ENCODE peak calls at places on chromosomes 13 and 19, in six cellular contexts. One of them, this sample, is unnamed.
A peak's percentile ranks its signal among the peaks of the same experiment; 100 is the strongest.

GRCh38 chr19:49758292-49758691 is 4.8 kb downstream of the TSKS start:
- DNase-seq in neuronal stem cell: no peak
- DNase-seq in IMR-90: peak; percentile 83
- DNase-seq in H9: no peak
- DNase-seq in trophoblast cell: no peak
- DNase-seq in H1: no peak
- DNase-seq in this sample: peak; percentile 71

GRCh38 chr13:99812611-99813010 is 159.0 kb downstream of the ZIC5 start:
- DNase-seq in neuronal stem cell: no peak
- DNase-seq in IMR-90: peak; percentile 19
- DNase-seq in H9: no peak
- DNase-seq in trophoblast cell: no peak
- DNase-seq in H1: no peak
- DNase-seq in this sample: peak; percentile 9

GRCh38 chr13:30466358-30466714 is 600 bp upstream of the HMGB1 start:
- DNase-seq in neuronal stem cell: no peak
- DNase-seq in IMR-90: peak; percentile 60
- DNase-seq in H9: no peak
- DNase-seq in trophoblast cell: no peak
- DNase-seq in H1: no peak
- DNase-seq in this sample: peak; percentile 62

GRCh38 chr19:10450191-10450852 is 30.0 kb downstream of the PDE4A start:
- DNase-seq in neuronal stem cell: no peak
- DNase-seq in IMR-90: no peak
- DNase-seq in H9: no peak
- DNase-seq in trophoblast cell: no peak
- DNase-seq in H1: no peak
- DNase-seq in this sample: no peak

GRCh38 chr19:1746401-1747284 is 6.7 kb upstream of the ONECUT3 start:
- DNase-seq in neuronal stem cell: no peak
- DNase-seq in IMR-90: peak; percentile 13
- DNase-seq in H9: no peak
- DNase-seq in trophoblast cell: no peak
- DNase-seq in H1: peak; percentile 65
- DNase-seq in this sample: peak; percentile 30

GRCh38 chr13:32098275-32098674 is 66.7 kb downstream of the FRY start:
- DNase-seq in neuronal stem cell: no peak
- DNase-seq in IMR-90: no peak
- DNase-seq in H9: no peak
- DNase-seq in trophoblast cell: no peak
- DNase-seq in H1: no peak
- DNase-seq in this sample: peak; percentile 18

GRCh38 chr19:51514866-51515481 is 13.4 kb upstream of the SIGLEC12 start:
- DNase-seq in neuronal stem cell: peak; percentile 23
- DNase-seq in IMR-90: peak; percentile 48
- DNase-seq in H9: no peak
- DNase-seq in trophoblast cell: peak; percentile 19
- DNase-seq in H1: no peak
- DNase-seq in this sample: peak; percentile 52

GRCh38 chr13:31756346-31756745 is 17.0 kb downstream of the RXFP2 start:
- DNase-seq in neuronal stem cell: no peak
- DNase-seq in IMR-90: peak; percentile 94
- DNase-seq in H9: no peak
- DNase-seq in trophoblast cell: peak; percentile 29
- DNase-seq in H1: no peak
- DNase-seq in this sample: peak; percentile 89

GRCh38 chr19:17775991-17776803 is 18.7 kb upstream of the B3GNT3 start:
- DNase-seq in neuronal stem cell: no peak
- DNase-seq in IMR-90: peak; percentile 6
- DNase-seq in H9: no peak
- DNase-seq in trophoblast cell: no peak
- DNase-seq in H1: no peak
- DNase-seq in this sample: no peak

GRCh38 chr19:18855647-18856384 is 24.1 kb downstream of the UPF1 start:
- DNase-seq in neuronal stem cell: no peak
- DNase-seq in IMR-90: no peak
- DNase-seq in H9: no peak
- DNase-seq in trophoblast cell: no peak
- DNase-seq in H1: no peak
- DNase-seq in this sample: no peak

GRCh38 chr13:93430346-93430745 is 203.7 kb downstream of the GPC6 start:
- DNase-seq in neuronal stem cell: no peak
- DNase-seq in IMR-90: no peak
- DNase-seq in H9: no peak
- DNase-seq in trophoblast cell: no peak
- DNase-seq in H1: no peak
- DNase-seq in this sample: no peak

GRCh38 chr13:56864451-56864850 is 276.3 kb upstream of the PRR20A start:
- DNase-seq in neuronal stem cell: no peak
- DNase-seq in IMR-90: no peak
- DNase-seq in H9: no peak
- DNase-seq in trophoblast cell: no peak
- DNase-seq in H1: no peak
- DNase-seq in this sample: no peak

DNA sequence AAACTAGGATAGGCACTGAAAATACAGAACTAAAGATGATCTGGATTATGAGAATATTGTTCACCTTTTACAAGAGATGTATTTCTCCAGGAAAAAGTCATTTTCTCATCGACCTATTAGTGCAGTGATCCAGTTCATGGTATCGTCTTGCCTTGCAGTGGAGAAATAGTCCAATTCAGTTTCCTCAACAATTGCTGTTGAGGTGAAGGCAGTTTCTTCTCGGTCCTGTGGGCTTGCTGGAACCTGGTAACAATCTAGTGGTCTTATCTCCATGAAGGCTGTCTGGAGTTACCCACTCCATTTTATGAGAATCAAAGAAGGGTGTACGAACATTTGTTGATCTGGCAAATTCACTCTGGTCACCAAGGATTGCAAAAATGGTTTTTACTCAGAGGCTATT is 266.8 kb downstream of the LHFPL6 start:
- DNase-seq in neuronal stem cell: no peak
- DNase-seq in IMR-90: no peak
- DNase-seq in H9: no peak
- DNase-seq in trophoblast cell: no peak
- DNase-seq in H1: no peak
- DNase-seq in this sample: no peak
- H4K91ac ChIP-seq in neuronal stem cell: no peak overlapping the region
- H4K91ac ChIP-seq in IMR-90: no peak overlapping the region
- H4K91ac ChIP-seq in H9: no peak overlapping the region
- H4K91ac ChIP-seq in trophoblast cell: no peak overlapping the region
- H4K91ac ChIP-seq in H1: no peak overlapping the region
- H4K91ac ChIP-seq in this sample: no peak overlapping the region

GRCh38 chr19:45878043-45878794 is 7.7 kb downstream of the IRF2BP1 start:
- DNase-seq in neuronal stem cell: no peak
- DNase-seq in IMR-90: no peak
- DNase-seq in H9: no peak
- DNase-seq in trophoblast cell: no peak
- DNase-seq in H1: no peak
- DNase-seq in this sample: no peak

GRCh38 chr19:45876161-45876410 is 9.9 kb downstream of the IRF2BP1 start:
- DNase-seq in neuronal stem cell: no peak
- DNase-seq in IMR-90: no peak
- DNase-seq in H9: no peak
- DNase-seq in trophoblast cell: no peak
- DNase-seq in H1: no peak
- DNase-seq in this sample: no peak

GRCh38 chr19:45879055-45879454 is 6.9 kb downstream of the IRF2BP1 start:
- DNase-seq in neuronal stem cell: no peak
- DNase-seq in IMR-90: no peak
- DNase-seq in H9: no peak
- DNase-seq in trophoblast cell: no peak
- DNase-seq in H1: no peak
- DNase-seq in this sample: no peak

GRCh38 chr19:45874620-45874966 is 10.5 kb downstream of the FOXA3 start:
- DNase-seq in neuronal stem cell: no peak
- DNase-seq in IMR-90: no peak
- DNase-seq in H9: no peak
- DNase-seq in trophoblast cell: no peak
- DNase-seq in H1: no peak
- DNase-seq in this sample: no peak

DNA sequence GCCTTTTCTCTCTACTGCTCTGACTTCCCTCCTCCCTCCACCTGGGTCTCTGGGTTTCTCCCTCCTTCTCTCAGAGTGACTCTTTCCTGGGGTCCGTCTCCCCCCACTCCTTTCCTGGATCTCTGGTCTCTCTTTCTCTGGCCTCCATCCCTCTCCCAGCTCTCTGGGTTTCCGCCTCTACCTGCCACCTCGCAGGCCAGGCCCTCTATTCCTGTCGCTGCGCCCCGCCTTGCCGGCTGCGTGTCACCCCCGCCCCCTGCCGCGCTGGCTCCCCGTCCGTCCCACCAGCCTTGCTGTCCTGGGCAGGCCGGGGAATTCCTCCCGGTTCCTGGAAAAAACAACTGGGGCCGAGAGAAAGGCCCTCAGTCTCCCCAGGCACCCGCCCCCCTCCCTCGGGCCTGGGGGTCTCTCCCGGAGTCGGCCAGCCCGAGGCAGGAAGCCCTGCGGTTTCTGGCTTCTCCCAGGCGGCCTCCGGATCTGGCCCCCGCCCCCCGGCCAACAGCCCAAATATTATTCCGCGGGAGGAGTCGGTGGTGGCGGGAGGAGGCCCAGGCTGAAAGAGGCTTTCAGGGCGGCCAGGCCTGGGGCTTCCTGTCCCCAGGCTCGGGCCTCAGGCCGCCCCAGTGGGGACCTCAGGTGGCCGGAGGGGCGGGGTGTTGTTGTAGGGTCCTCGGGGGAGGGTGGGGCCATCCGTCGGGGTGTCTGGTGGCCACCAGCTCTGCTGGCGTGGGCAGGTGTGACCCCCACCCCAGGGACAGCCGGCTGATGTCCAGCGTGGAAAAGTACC is 9.3 kb downstream of the IRF2BP1 start:
- DNase-seq in neuronal stem cell: no peak
- DNase-seq in IMR-90: peak; percentile 16
- DNase-seq in H9: peak; percentile 60
- DNase-seq in trophoblast cell: no peak
- DNase-seq in H1: peak; percentile 74
- DNase-seq in this sample: peak; percentile 70
- H3K4me1 ChIP-seq in neuronal stem cell: peaks cover 32% of the 10 kb centered on the region
- H3K4me1 ChIP-seq in IMR-90: peaks cover 4% of the 10 kb centered on the region
- H3K4me1 ChIP-seq in H9: peaks cover 2% of the 10 kb centered on the region
- H3K4me1 ChIP-seq in trophoblast cell: peaks cover 5% of the 10 kb centered on the region
- H3K4me1 ChIP-seq in H1: peaks cover 17% of the 10 kb centered on the region
- H3K4me1 ChIP-seq in this sample: peaks cover 22% of the 10 kb centered on the region

GRCh38 chr13:88590574-88590973 is 919.4 kb downstream of the SLITRK5 start:
- DNase-seq in neuronal stem cell: no peak
- DNase-seq in IMR-90: no peak
- DNase-seq in H9: no peak
- DNase-seq in trophoblast cell: no peak
- DNase-seq in H1: no peak
- DNase-seq in this sample: no peak
- H4K91ac ChIP-seq in neuronal stem cell: no peak overlapping the region
- H4K91ac ChIP-seq in IMR-90: no peak overlapping the region
- H4K91ac ChIP-seq in H9: no peak overlapping the region
- H4K91ac ChIP-seq in trophoblast cell: no peak overlapping the region
- H4K91ac ChIP-seq in H1: no peak overlapping the region
- H4K91ac ChIP-seq in this sample: no peak overlapping the region

GRCh38 chr19:6056801-6057650 is 53.3 kb downstream of the RFX2 start:
- DNase-seq in neuronal stem cell: no peak
- DNase-seq in IMR-90: peak; percentile 91
- DNase-seq in H9: peak; percentile 39
- DNase-seq in trophoblast cell: peak; percentile 99
- DNase-seq in H1: no peak
- DNase-seq in this sample: peak; percentile 98

GRCh38 chr19:6057651-6058365 is 52.5 kb downstream of the RFX2 start:
- DNase-seq in neuronal stem cell: no peak
- DNase-seq in IMR-90: no peak
- DNase-seq in H9: no peak
- DNase-seq in trophoblast cell: no peak
- DNase-seq in H1: no peak
- DNase-seq in this sample: no peak

GRCh38 chr19:6058411-6059201 is 51.7 kb downstream of the RFX2 start:
- DNase-seq in neuronal stem cell: no peak
- DNase-seq in IMR-90: no peak
- DNase-seq in H9: no peak
- DNase-seq in trophoblast cell: no peak
- DNase-seq in H1: no peak
- DNase-seq in this sample: no peak

GRCh38 chr19:6056282-6056741 is 54.0 kb downstream of the RFX2 start:
- DNase-seq in neuronal stem cell: no peak
- DNase-seq in IMR-90: no peak
- DNase-seq in H9: no peak
- DNase-seq in trophoblast cell: peak; percentile 12
- DNase-seq in H1: no peak
- DNase-seq in this sample: no peak

DNA sequence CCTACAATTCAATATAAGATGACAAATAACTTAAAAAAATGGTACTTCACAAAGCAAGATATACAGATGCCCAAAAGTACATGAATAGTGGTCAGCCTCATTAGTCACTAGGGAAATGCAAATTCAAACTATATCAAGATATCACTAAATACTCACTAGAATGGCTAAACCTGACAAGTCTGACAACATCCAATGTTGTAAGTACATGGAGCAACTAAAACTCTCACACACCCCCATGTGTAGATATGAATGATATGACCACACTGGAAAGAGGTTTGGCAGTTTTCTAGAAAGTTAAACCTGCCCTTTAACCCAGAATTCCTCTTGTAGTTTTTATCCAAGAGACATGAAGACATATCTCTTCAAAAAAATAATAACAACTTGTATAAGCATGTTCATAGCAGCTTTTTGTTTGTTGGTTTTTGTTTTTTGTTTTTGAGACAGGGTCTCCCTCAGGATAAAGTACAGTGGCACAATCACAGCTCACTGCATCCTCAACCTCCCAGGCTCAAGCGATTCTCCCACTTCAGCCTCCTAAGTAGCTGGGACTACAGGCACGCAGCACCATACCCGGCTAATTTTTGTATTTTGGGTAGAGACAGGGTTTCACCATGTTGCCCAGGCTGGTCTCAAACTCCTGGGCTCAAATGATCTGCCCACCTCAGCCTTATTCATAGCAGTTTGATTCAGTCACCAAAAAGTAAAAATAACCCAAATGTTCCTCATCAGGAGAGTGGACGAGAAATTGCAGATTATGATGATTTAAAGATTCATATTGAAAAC is 55.1 kb downstream of the RFX2 start:
- DNase-seq in neuronal stem cell: no peak
- DNase-seq in IMR-90: no peak
- DNase-seq in H9: no peak
- DNase-seq in trophoblast cell: no peak
- DNase-seq in H1: no peak
- DNase-seq in this sample: no peak
- H3K4me1 ChIP-seq in neuronal stem cell: peaks cover 21% of the 10 kb centered on the region
- H3K4me1 ChIP-seq in IMR-90: peaks cover 12% of the 10 kb centered on the region
- H3K4me1 ChIP-seq in H9: no peaks in the 10 kb centered on the region
- H3K4me1 ChIP-seq in trophoblast cell: peaks cover 12% of the 10 kb centered on the region
- H3K4me1 ChIP-seq in H1: no peaks in the 10 kb centered on the region
- H3K4me1 ChIP-seq in this sample: peaks cover 2% of the 10 kb centered on the region

GRCh38 chr13:75446874-75447273 is 35.1 kb downstream of the TBC1D4 start:
- DNase-seq in neuronal stem cell: no peak
- DNase-seq in IMR-90: no peak
- DNase-seq in H9: no peak
- DNase-seq in trophoblast cell: no peak
- DNase-seq in H1: no peak
- DNase-seq in this sample: no peak
- H4K91ac ChIP-seq in neuronal stem cell: no peak overlapping the region
- H4K91ac ChIP-seq in IMR-90: no peak overlapping the region
- H4K91ac ChIP-seq in H9: no peak overlapping the region
- H4K91ac ChIP-seq in trophoblast cell: no peak overlapping the region
- H4K91ac ChIP-seq in H1: no peak overlapping the region
- H4K91ac ChIP-seq in this sample: no peak overlapping the region

This sample was measured in mesenchymal stem cell.